ENCODE peak calls at places on chromosome 16, in six cellular contexts. R is ACHN, F is stomach, V is MCF 10A, X is body of pancreas, Q is progenitor cell of endocrine pancreas. E is an unnamed sample.

GRCh38 chr16:67246945-67247697 is at the start of gene FHOD1:
- DNase-seq in F (peak), V (peak), R (peak), X (peak), Q (peak), E (peak)

GRCh38 chr16:65121870-65122723 is at the start of gene CDH11:
- DNase-seq in R (no peak), X (peak), Q (peak), F (peak), V (peak), E (no peak)

GRCh38 chr16:588639-588888 is 1.3 kb upstream of the RAB40C start:
- DNase-seq in F (peak), V (peak), Q (peak), R (peak), X (peak), E (peak)

GRCh38 chr16:55515110-55515509 is 6.2 kb downstream of the LPCAT2 start:
- DNase-seq in X (no peak), F (no peak), V (no peak), Q (no peak), R (no peak), E (no peak)

GRCh38 chr16:86100205-86101134 is 201.5 kb downstream of the IRF8 start:
- DNase-seq in R (no peak), F (no peak), X (no peak), V (no peak), Q (no peak), E (no peak)

GRCh38 chr16:11319529-11320146 is 25.6 kb upstream of the RMI2 start:
- DNase-seq in R (peak), Q (no peak), V (peak), F (peak), X (peak), E (peak)

GRCh38 chr16:78147846-78148535 is 48.5 kb downstream of the WWOX start:
- DNase-seq in R (no peak), X (no peak), V (no peak), Q (no peak), F (no peak), E (no peak)

GRCh38 chr16:67407176-67407787 is 9.0 kb downstream of the ZDHHC1 start:
- DNase-seq in Q (no peak), X (no peak), F (no peak), V (no peak), R (no peak), E (no peak)

GRCh38 chr16:50371936-50372595 is 3.3 kb upstream of the BRD7 start:
- DNase-seq in Q (no peak), R (no peak), V (no peak), X (no peak), F (no peak), E (no peak)

GRCh38 chr16:23509763-23510153 is 536 bp downstream of the GGA2 start:
- DNase-seq in F (no peak), R (peak), V (no peak), Q (no peak), X (peak), E (peak)

GRCh38 chr16:3458852-3459361 is 15.4 kb downstream of the NAA60 start:
- DNase-seq in F (peak), V (no peak), X (peak), Q (no peak), R (peak), E (peak)

GRCh38 chr16:79970551-79971236 is 370.2 kb upstream of the MAF start:
- DNase-seq in Q (no peak), F (no peak), X (no peak), V (peak), R (no peak), E (no peak)

E was measured in Calu3.